ENCODE peak calls at places on chromosomes 13 and 19, in six cellular contexts. One of them, this sample, is unnamed.
A peak's percentile ranks its signal among the peaks of the same experiment; 100 is the strongest.

GRCh38 chr13:60857698-60858097 is 460.7 kb downstream of the TDRD3 start:
- DNase-seq in NCI-H2081: no peak
- DNase-seq in heart right ventricle: no peak
- DNase-seq in AG09309: no peak
- DNase-seq in naive thymus-derived CD4-positive, alpha-beta T cell: no peak
- DNase-seq in NCI-H226: no peak
- DNase-seq in this sample: no peak

GRCh38 chr13:98674968-98675528 is 77.4 kb downstream of the SLC15A1 start:
- DNase-seq in NCI-H2081: no peak
- DNase-seq in heart right ventricle: no peak
- DNase-seq in AG09309: no peak
- DNase-seq in naive thymus-derived CD4-positive, alpha-beta T cell: no peak
- DNase-seq in NCI-H226: no peak
- DNase-seq in this sample: no peak

GRCh38 chr19:8304841-8305621 is 3.1 kb downstream of the CD320 start:
- DNase-seq in NCI-H2081: no peak
- DNase-seq in heart right ventricle: peak; percentile 26
- DNase-seq in AG09309: no peak
- DNase-seq in naive thymus-derived CD4-positive, alpha-beta T cell: no peak
- DNase-seq in NCI-H226: no peak
- DNase-seq in this sample: no peak

GRCh38 chr13:62296812-62297211 is 881.2 kb upstream of the PCDH20 start:
- DNase-seq in NCI-H2081: no peak
- DNase-seq in heart right ventricle: no peak
- DNase-seq in AG09309: no peak
- DNase-seq in naive thymus-derived CD4-positive, alpha-beta T cell: no peak
- DNase-seq in NCI-H226: no peak
- DNase-seq in this sample: no peak

GRCh38 chr19:43152217-43152616 is 34.1 kb downstream of the PSG5 start:
- DNase-seq in NCI-H2081: no peak
- DNase-seq in heart right ventricle: no peak
- DNase-seq in AG09309: no peak
- DNase-seq in naive thymus-derived CD4-positive, alpha-beta T cell: no peak
- DNase-seq in NCI-H226: peak; percentile 74
- DNase-seq in this sample: no peak

GRCh38 chr13:36332986-36333385 is 13.2 kb downstream of the SPART start:
- DNase-seq in NCI-H2081: no peak
- DNase-seq in heart right ventricle: no peak
- DNase-seq in AG09309: no peak
- DNase-seq in naive thymus-derived CD4-positive, alpha-beta T cell: no peak
- DNase-seq in NCI-H226: no peak
- DNase-seq in this sample: no peak

GRCh38 chr19:36797786-36798108 is 25.1 kb upstream of the ZNF850 start:
- DNase-seq in NCI-H2081: no peak
- DNase-seq in heart right ventricle: no peak
- DNase-seq in AG09309: no peak
- DNase-seq in naive thymus-derived CD4-positive, alpha-beta T cell: no peak
- DNase-seq in NCI-H226: no peak
- DNase-seq in this sample: no peak

GRCh38 chr19:35257113-35257461 is 8.3 kb downstream of the LSR start:
- DNase-seq in NCI-H2081: no peak
- DNase-seq in heart right ventricle: no peak
- DNase-seq in AG09309: no peak
- DNase-seq in naive thymus-derived CD4-positive, alpha-beta T cell: no peak
- DNase-seq in NCI-H226: no peak
- DNase-seq in this sample: no peak

GRCh38 chr13:43307921-43308433 is 284.6 kb downstream of the DNAJC15 start:
- DNase-seq in NCI-H2081: peak; percentile 70
- DNase-seq in heart right ventricle: peak; percentile 80
- DNase-seq in AG09309: peak; percentile 59
- DNase-seq in naive thymus-derived CD4-positive, alpha-beta T cell: no peak
- DNase-seq in NCI-H226: peak; percentile 96
- DNase-seq in this sample: no peak

GRCh38 chr19:15859187-15859586 is 38.7 kb downstream of the CYP4F2 start:
- DNase-seq in NCI-H2081: no peak
- DNase-seq in heart right ventricle: no peak
- DNase-seq in AG09309: no peak
- DNase-seq in naive thymus-derived CD4-positive, alpha-beta T cell: no peak
- DNase-seq in NCI-H226: no peak
- DNase-seq in this sample: no peak

GRCh38 chr13:45658586-45659235 is 43.2 kb upstream of the ERICH6B start:
- DNase-seq in NCI-H2081: no peak
- DNase-seq in heart right ventricle: no peak
- DNase-seq in AG09309: peak; percentile 66
- DNase-seq in naive thymus-derived CD4-positive, alpha-beta T cell: no peak
- DNase-seq in NCI-H226: peak; percentile 82
- DNase-seq in this sample: no peak

GRCh38 chr13:23381877-23382276 is 51.6 kb downstream of the SACS start:
- DNase-seq in NCI-H2081: peak; percentile 5
- DNase-seq in heart right ventricle: no peak
- DNase-seq in AG09309: no peak
- DNase-seq in naive thymus-derived CD4-positive, alpha-beta T cell: no peak
- DNase-seq in NCI-H226: no peak
- DNase-seq in this sample: no peak

GRCh38 chr19:3047307-3048189 is 14.7 kb downstream of the TLE5 start:
- DNase-seq in NCI-H2081: peak; percentile 88
- DNase-seq in heart right ventricle: peak; percentile 74
- DNase-seq in AG09309: peak; percentile 20
- DNase-seq in naive thymus-derived CD4-positive, alpha-beta T cell: peak; percentile 46
- DNase-seq in NCI-H226: peak; percentile 74
- DNase-seq in this sample: peak; percentile 74

GRCh38 chr13:79528759-79529191 is 47.8 kb downstream of the NDFIP2 start:
- DNase-seq in NCI-H2081: no peak
- DNase-seq in heart right ventricle: no peak
- DNase-seq in AG09309: no peak
- DNase-seq in naive thymus-derived CD4-positive, alpha-beta T cell: no peak
- DNase-seq in NCI-H226: no peak
- DNase-seq in this sample: no peak

GRCh38 chr13:113918981-113919646 is 54.8 kb downstream of the C13orf46 start:
- DNase-seq in NCI-H2081: no peak
- DNase-seq in heart right ventricle: no peak
- DNase-seq in AG09309: no peak
- DNase-seq in naive thymus-derived CD4-positive, alpha-beta T cell: no peak
- DNase-seq in NCI-H226: no peak
- DNase-seq in this sample: no peak

GRCh38 chr19:55454787-55455243 is 6.6 kb downstream of the ISOC2 start:
- DNase-seq in NCI-H2081: no peak
- DNase-seq in heart right ventricle: peak; percentile 43
- DNase-seq in AG09309: no peak
- DNase-seq in naive thymus-derived CD4-positive, alpha-beta T cell: no peak
- DNase-seq in NCI-H226: peak; percentile 31
- DNase-seq in this sample: peak; percentile 66

GRCh38 chr13:107233541-107233940 is 665.6 kb upstream of the ARGLU1 start:
- DNase-seq in NCI-H2081: no peak
- DNase-seq in heart right ventricle: no peak
- DNase-seq in AG09309: no peak
- DNase-seq in naive thymus-derived CD4-positive, alpha-beta T cell: no peak
- DNase-seq in NCI-H226: no peak
- DNase-seq in this sample: no peak

GRCh38 chr13:112722433-112723250 is 32.8 kb downstream of the ATP11A start:
- DNase-seq in NCI-H2081: no peak
- DNase-seq in heart right ventricle: no peak
- DNase-seq in AG09309: peak; percentile 72
- DNase-seq in naive thymus-derived CD4-positive, alpha-beta T cell: no peak
- DNase-seq in NCI-H226: peak; percentile 99
- DNase-seq in this sample: no peak

GRCh38 chr13:96768524-96768923 is 225.8 kb downstream of the OXGR1 start:
- DNase-seq in NCI-H2081: no peak
- DNase-seq in heart right ventricle: no peak
- DNase-seq in AG09309: no peak
- DNase-seq in naive thymus-derived CD4-positive, alpha-beta T cell: no peak
- DNase-seq in NCI-H226: no peak
- DNase-seq in this sample: no peak

GRCh38 chr19:32396046-32396652 is 9.4 kb upstream of the DPY19L3 start:
- DNase-seq in NCI-H2081: no peak
- DNase-seq in heart right ventricle: no peak
- DNase-seq in AG09309: no peak
- DNase-seq in naive thymus-derived CD4-positive, alpha-beta T cell: no peak
- DNase-seq in NCI-H226: no peak
- DNase-seq in this sample: no peak

GRCh38 chr19:958967-959685 is 25.0 kb upstream of the WDR18 start:
- DNase-seq in NCI-H2081: no peak
- DNase-seq in heart right ventricle: no peak
- DNase-seq in AG09309: no peak
- DNase-seq in naive thymus-derived CD4-positive, alpha-beta T cell: no peak
- DNase-seq in NCI-H226: peak; percentile 71
- DNase-seq in this sample: no peak

GRCh38 chr13:94192576-94192975 is 286.9 kb downstream of the DCT start:
- DNase-seq in NCI-H2081: peak; percentile 15
- DNase-seq in heart right ventricle: no peak
- DNase-seq in AG09309: no peak
- DNase-seq in naive thymus-derived CD4-positive, alpha-beta T cell: no peak
- DNase-seq in NCI-H226: peak; percentile 12
- DNase-seq in this sample: peak; percentile 9